ENCODE peak calls at places on chromosomes 4 and X, in nine cellular contexts. E is GM12878, Q is A549, L is HepG2, R is GM23338, I is SK-N-SH, T is K562, X is Panc1, F is HCT116. O is an unnamed sample.

GRCh38 chr4:185513489-185514181 is 21.7 kb downstream of the PDLIM3 start:
- DNase-seq in F (no peak), Q (no peak), T (no peak), I (no peak), E (peak), L (peak), X (no peak), R (no peak), O (peak)

GRCh38 chrX:41512394-41512793 is 65.3 kb downstream of the NYX start:
- DNase-seq in T (no peak), R (no peak), I (no peak), X (no peak), Q (no peak), L (no peak), E (peak), F (no peak), O (peak)

GRCh38 chrX:39969826-39970569 is 127.8 kb downstream of the BCOR start:
- DNase-seq in Q (no peak), I (no peak), X (no peak), R (no peak), L (no peak), T (no peak), E (no peak), F (no peak), O (no peak)

GRCh38 chr4:80465238-80465637 is 129.7 kb downstream of the CFAP299 start:
- DNase-seq in I (no peak), E (no peak), R (peak), Q (no peak), F (no peak), L (no peak), T (no peak), X (no peak), O (no peak)

GRCh38 chr4:38495481-38495880 is 168.5 kb upstream of the KLF3 start:
- DNase-seq in F (no peak), T (no peak), R (peak), X (no peak), Q (no peak), E (no peak), I (no peak), L (peak), O (no peak)

GRCh38 chr4:76055005-76055404 is 19.1 kb upstream of the CXCL11 start:
- DNase-seq in Q (no peak), R (no peak), I (no peak), L (no peak), T (no peak), X (no peak), F (no peak), E (peak), O (no peak)

GRCh38 chr4:89868999-89869589 is 25.6 kb upstream of the MMRN1 start:
- DNase-seq in L (no peak), T (no peak), E (no peak), Q (no peak), X (no peak), I (no peak), F (no peak), R (no peak), O (no peak)

GRCh38 chr4:47221721-47222120 is 190.4 kb downstream of the GABRB1 start:
- DNase-seq in F (no peak), T (no peak), Q (no peak), E (no peak), X (no peak), L (no peak), I (no peak), R (no peak), O (no peak)

GRCh38 chrX:81261576-81261975 is 59.7 kb downstream of the SH3BGRL start:
- DNase-seq in I (no peak), Q (no peak), L (peak), X (no peak), T (no peak), F (no peak), E (no peak), R (no peak), O (no peak)

GRCh38 chr4:52914051-52914605 is 52.0 kb downstream of the RASL11B start:
- DNase-seq in Q (no peak), I (no peak), L (peak), T (no peak), F (no peak), R (no peak), E (no peak), X (no peak), O (no peak)

GRCh38 chr4:185217390-185217985 is 8.1 kb downstream of the SNX25 start:
- DNase-seq in R (no peak), I (no peak), Q (no peak), T (no peak), E (no peak), X (no peak), F (no peak), L (no peak), O (no peak)

GRCh38 chrX:136616987-136617685 is 30.8 kb upstream of the CD40LG start:
- DNase-seq in F (no peak), T (no peak), X (no peak), I (no peak), E (no peak), R (no peak), Q (no peak), L (no peak), O (no peak)

GRCh38 chr4:77994194-77994721 is 62.9 kb upstream of the FRAS1 start:
- DNase-seq in E (no peak), L (peak), F (peak), R (peak), X (no peak), I (peak), T (peak), Q (peak), O (peak)

GRCh38 chrX:133305348-133305747 is 87.2 kb upstream of the TFDP3 start:
- DNase-seq in L (no peak), I (no peak), E (no peak), Q (no peak), F (no peak), X (no peak), R (no peak), T (no peak), O (no peak)

GRCh38 chrX:10177620-10178019 is 20.8 kb downstream of the CLCN4 start:
- DNase-seq in X (no peak), R (no peak), F (no peak), L (no peak), Q (no peak), I (no peak), E (no peak), T (no peak), O (no peak)

GRCh38 chr4:1012031-1012739 is 759 bp downstream of the FGFRL1 start:
- DNase-seq in R (peak), F (no peak), Q (no peak), T (peak), L (peak), E (no peak), I (peak), X (no peak), O (peak)

GRCh38 chr4:76801621-76802545 is 96.1 kb downstream of the SOWAHB start:
- DNase-seq in L (no peak), R (peak), Q (no peak), I (no peak), E (no peak), X (no peak), F (no peak), T (no peak), O (no peak)

GRCh38 chr4:8847764-8848163 is 23.9 kb downstream of the HMX1 start:
- DNase-seq in Q (no peak), R (peak), X (no peak), F (peak), I (peak), T (no peak), E (no peak), L (no peak), O (no peak)

GRCh38 chr4:7710576-7711329 is 228.9 kb downstream of the AFAP1 start:
- DNase-seq in L (no peak), E (no peak), T (no peak), R (no peak), F (no peak), X (no peak), Q (no peak), I (no peak), O (no peak)
- TF ChIP-seq REST in L (no peak), E (no peak), T (no peak), R (no peak), F (no peak), X (no peak), Q (no peak), I (no peak), O (no peak)

GRCh38 chr4:160319868-160320260 is 1217.0 kb downstream of the RAPGEF2 start:
- DNase-seq in Q (no peak), X (no peak), I (no peak), R (no peak), T (no peak), F (no peak), E (no peak), L (no peak), O (no peak)
- TF ChIP-seq REST in Q (no peak), X (no peak), I (no peak), R (no peak), T (no peak), F (no peak), E (no peak), L (no peak), O (no peak)

GRCh38 chr4:26197018-26197779 is 123.6 kb upstream of the RBPJ start:
- DNase-seq in F (peak), X (peak), T (no peak), I (no peak), R (no peak), E (peak), L (no peak), Q (peak), O (no peak)
- TF ChIP-seq REST in F (no peak), X (no peak), T (no peak), I (peak), R (no peak), E (no peak), L (no peak), Q (no peak), O (no peak)

DNA sequence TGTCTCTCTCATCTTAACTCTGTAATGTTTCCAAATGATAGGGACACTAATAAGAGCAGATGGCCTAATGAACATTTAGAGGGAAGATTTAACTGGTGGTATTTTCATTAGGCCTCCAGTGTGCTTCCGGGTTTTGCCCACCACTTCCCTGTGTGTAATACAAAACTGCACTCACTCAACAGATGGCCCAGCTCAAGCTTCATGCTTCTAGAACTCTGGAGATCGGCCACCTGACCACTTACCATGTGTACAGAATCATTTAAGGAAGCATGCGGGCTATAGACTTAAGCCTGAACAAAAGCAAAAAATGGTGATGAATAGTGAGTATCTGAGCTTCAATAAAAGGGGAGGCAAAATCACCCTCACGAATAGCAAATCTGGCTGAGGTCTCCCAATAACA is 89.3 kb downstream of the SH2D1A start:
- DNase-seq in X (no peak), T (no peak), R (no peak), E (no peak), Q (no peak), F (no peak), I (no peak), L (no peak), O (no peak)
- TF ChIP-seq REST in X (no peak), T (no peak), R (no peak), E (no peak), Q (no peak), F (no peak), I (no peak), L (no peak), O (no peak)

GRCh38 chr4:10094841-10095240 is 21.8 kb downstream of the WDR1 start:
- DNase-seq in T (no peak), E (no peak), Q (no peak), L (no peak), X (no peak), I (no peak), R (no peak), F (no peak), O (no peak)
- TF ChIP-seq REST in T (no peak), E (no peak), Q (no peak), L (no peak), X (no peak), I (no peak), R (no peak), F (no peak), O (no peak)

DNA sequence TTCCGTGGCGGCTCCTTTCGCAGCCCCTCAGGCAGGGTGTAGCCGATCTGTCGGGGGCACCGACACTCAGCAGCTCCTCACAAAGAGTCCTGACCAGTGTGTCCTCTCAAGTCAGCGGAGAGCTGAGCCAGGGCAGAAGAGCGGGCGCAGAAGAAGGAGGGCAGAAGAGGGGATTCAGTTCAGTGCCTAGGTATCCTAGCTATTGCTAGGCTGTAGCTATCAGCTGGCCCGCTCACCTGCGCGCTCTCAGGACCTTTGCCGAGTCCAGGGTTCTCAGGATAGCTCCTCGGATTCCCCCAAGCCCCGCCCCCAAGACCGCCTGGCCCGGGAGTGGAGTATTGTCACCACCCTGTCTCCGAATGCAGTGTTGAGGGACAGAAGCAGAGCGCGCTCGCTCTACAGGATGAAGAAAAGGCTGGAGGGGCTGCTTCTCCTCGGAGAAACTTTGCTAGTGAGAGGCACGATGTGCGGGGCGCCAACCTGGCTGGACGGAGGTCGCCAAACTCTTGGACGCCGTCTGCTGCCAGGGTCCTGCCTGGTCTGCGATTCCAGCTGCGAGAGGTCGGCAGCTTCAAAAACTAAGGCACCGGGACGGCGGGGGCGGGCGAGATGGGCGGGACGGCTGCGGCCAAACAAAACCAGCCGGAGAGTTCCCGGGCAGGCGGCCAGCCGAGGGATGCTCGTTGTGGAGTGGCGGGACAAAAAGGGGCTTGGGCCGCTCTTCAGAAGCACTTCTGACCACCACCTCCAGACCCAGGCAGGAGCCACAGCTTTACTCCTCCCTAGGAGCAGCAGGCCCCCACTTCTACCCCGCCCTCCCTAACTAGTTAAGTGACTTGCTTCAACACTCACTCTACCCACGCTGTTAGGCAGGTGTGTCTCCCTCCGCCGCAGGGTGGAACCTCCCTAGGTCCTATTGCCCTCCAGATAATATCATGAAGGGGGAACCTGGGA is at the start of gene XKRX:
- DNase-seq in R (peak), I (peak), T (peak), Q (peak), L (no peak), F (peak), E (no peak), X (peak), O (no peak)
- TF ChIP-seq REST in R (no peak), I (no peak), T (no peak), Q (no peak), L (no peak), F (no peak), E (no peak), X (no peak), O (no peak)

GRCh38 chrX:18721683-18722499 is 14.4 kb downstream of the PPEF1 start:
- DNase-seq in X (no peak), L (peak), F (no peak), T (no peak), Q (no peak), R (no peak), E (no peak), I (no peak), O (no peak)
- TF ChIP-seq REST in X (no peak), L (no peak), F (no peak), T (no peak), Q (no peak), R (no peak), E (no peak), I (no peak), O (no peak)

GRCh38 chrX:1528186-1528883 is 8.7 kb downstream of the P2RY8 start:
- DNase-seq in T (no peak), E (no peak), R (no peak), I (no peak), F (no peak), X (no peak), L (no peak), Q (no peak), O (no peak)
- TF ChIP-seq REST in T (no peak), E (no peak), R (no peak), I (no peak), F (no peak), X (no peak), L (no peak), Q (no peak), O (no peak)

GRCh38 chr4:26723216-26723615 is 137.4 kb upstream of the STIM2 start:
- DNase-seq in Q (no peak), R (no peak), X (no peak), F (no peak), I (no peak), E (peak), L (no peak), T (no peak), O (no peak)
- TF ChIP-seq REST in Q (no peak), R (no peak), X (no peak), F (no peak), I (no peak), E (no peak), L (no peak), T (no peak), O (no peak)

O was measured in HL-60.